ENCODE peak calls at places on chromosome 16, in eight cellular contexts. One of them, this sample, is unnamed.

GRCh38 chr16:7835032-7835431 is 502.4 kb downstream of the RBFOX1 start:
- DNase-seq in RPMI8226: no peak
- DNase-seq in T-cell: no peak
- DNase-seq in tibial nerve: no peak
- DNase-seq in right cardiac atrium: no peak
- DNase-seq in foreskin fibroblast: no peak
- DNase-seq in kidney glomerular epithelial cell: no peak
- DNase-seq in HEK293T: no peak
- DNase-seq in this sample: no peak

GRCh38 chr16:85395207-85395912 is 217.8 kb upstream of the GSE1 start:
- DNase-seq in kidney glomerular epithelial cell: peak
- DNase-seq in T-cell: no peak
- DNase-seq in right cardiac atrium: peak
- DNase-seq in HEK293T: peak
- DNase-seq in RPMI8226: peak
- DNase-seq in tibial nerve: peak
- DNase-seq in foreskin fibroblast: peak
- DNase-seq in this sample: no peak

GRCh38 chr16:2429771-2430663 is 770 bp downstream of the CCNF start:
- DNase-seq in RPMI8226: peak
- DNase-seq in tibial nerve: no peak
- DNase-seq in right cardiac atrium: no peak
- DNase-seq in T-cell: no peak
- DNase-seq in HEK293T: peak
- DNase-seq in kidney glomerular epithelial cell: no peak
- DNase-seq in foreskin fibroblast: no peak
- DNase-seq in this sample: no peak

GRCh38 chr16:84844561-84845495 is 25.0 kb downstream of the CRISPLD2 start:
- DNase-seq in tibial nerve: no peak
- DNase-seq in foreskin fibroblast: no peak
- DNase-seq in right cardiac atrium: no peak
- DNase-seq in RPMI8226: no peak
- DNase-seq in HEK293T: no peak
- DNase-seq in T-cell: no peak
- DNase-seq in kidney glomerular epithelial cell: no peak
- DNase-seq in this sample: no peak

GRCh38 chr16:57616241-57616640 is 12.2 kb upstream of the ADGRG1 start:
- DNase-seq in kidney glomerular epithelial cell: no peak
- DNase-seq in tibial nerve: no peak
- DNase-seq in RPMI8226: no peak
- DNase-seq in T-cell: no peak
- DNase-seq in foreskin fibroblast: no peak
- DNase-seq in right cardiac atrium: peak
- DNase-seq in HEK293T: no peak
- DNase-seq in this sample: peak

GRCh38 chr16:30447512-30448226 is 2.0 kb upstream of the SEPHS2 start:
- DNase-seq in RPMI8226: no peak
- DNase-seq in right cardiac atrium: peak
- DNase-seq in kidney glomerular epithelial cell: peak
- DNase-seq in HEK293T: no peak
- DNase-seq in tibial nerve: no peak
- DNase-seq in T-cell: no peak
- DNase-seq in foreskin fibroblast: no peak
- DNase-seq in this sample: no peak

GRCh38 chr16:50992366-50993032 is 158.6 kb downstream of the SALL1 start:
- DNase-seq in foreskin fibroblast: no peak
- DNase-seq in tibial nerve: no peak
- DNase-seq in HEK293T: no peak
- DNase-seq in right cardiac atrium: no peak
- DNase-seq in RPMI8226: no peak
- DNase-seq in kidney glomerular epithelial cell: no peak
- DNase-seq in T-cell: no peak
- DNase-seq in this sample: no peak

GRCh38 chr16:19389246-19389645 is 28.4 kb upstream of the TMC5 start:
- DNase-seq in kidney glomerular epithelial cell: no peak
- DNase-seq in tibial nerve: no peak
- DNase-seq in HEK293T: peak
- DNase-seq in foreskin fibroblast: no peak
- DNase-seq in RPMI8226: peak
- DNase-seq in right cardiac atrium: no peak
- DNase-seq in T-cell: no peak
- DNase-seq in this sample: peak

GRCh38 chr16:84374160-84374489 is 5.8 kb downstream of the ATP2C2 start:
- DNase-seq in foreskin fibroblast: no peak
- DNase-seq in tibial nerve: no peak
- DNase-seq in kidney glomerular epithelial cell: no peak
- DNase-seq in right cardiac atrium: no peak
- DNase-seq in T-cell: no peak
- DNase-seq in HEK293T: no peak
- DNase-seq in RPMI8226: no peak
- DNase-seq in this sample: no peak

GRCh38 chr16:67364610-67365256 is 28.6 kb downstream of the TPPP3 start:
- DNase-seq in right cardiac atrium: no peak
- DNase-seq in foreskin fibroblast: no peak
- DNase-seq in T-cell: no peak
- DNase-seq in HEK293T: no peak
- DNase-seq in kidney glomerular epithelial cell: no peak
- DNase-seq in RPMI8226: no peak
- DNase-seq in tibial nerve: no peak
- DNase-seq in this sample: no peak

GRCh38 chr16:65657556-65657955 is 535.7 kb upstream of the CDH11 start:
- DNase-seq in HEK293T: no peak
- DNase-seq in kidney glomerular epithelial cell: no peak
- DNase-seq in right cardiac atrium: no peak
- DNase-seq in tibial nerve: no peak
- DNase-seq in T-cell: no peak
- DNase-seq in RPMI8226: no peak
- DNase-seq in foreskin fibroblast: no peak
- DNase-seq in this sample: no peak

GRCh38 chr16:89442990-89443726 is 47.2 kb downstream of the ANKRD11 start:
- DNase-seq in kidney glomerular epithelial cell: peak
- DNase-seq in T-cell: no peak
- DNase-seq in foreskin fibroblast: peak
- DNase-seq in right cardiac atrium: peak
- DNase-seq in HEK293T: no peak
- DNase-seq in tibial nerve: no peak
- DNase-seq in RPMI8226: no peak
- DNase-seq in this sample: peak

GRCh38 chr16:56336071-56336688 is 89.2 kb downstream of the AMFR start:
- DNase-seq in HEK293T: no peak
- DNase-seq in right cardiac atrium: peak
- DNase-seq in RPMI8226: peak
- DNase-seq in tibial nerve: no peak
- DNase-seq in foreskin fibroblast: no peak
- DNase-seq in T-cell: no peak
- DNase-seq in kidney glomerular epithelial cell: no peak
- DNase-seq in this sample: no peak

GRCh38 chr16:51994597-51994996 is 552.3 kb downstream of the TOX3 start:
- DNase-seq in right cardiac atrium: peak
- DNase-seq in kidney glomerular epithelial cell: peak
- DNase-seq in HEK293T: no peak
- DNase-seq in tibial nerve: no peak
- DNase-seq in foreskin fibroblast: no peak
- DNase-seq in T-cell: no peak
- DNase-seq in RPMI8226: peak
- DNase-seq in this sample: no peak

This sample was measured in lower leg skin.